ENCODE peak calls at places on chromosomes 3 and 15, in four cellular contexts. One of them, this sample, is unnamed.
A peak's percentile ranks its signal among the peaks of the same experiment; 100 is the strongest.

GRCh38 chr3:13022348-13023250 is 50.6 kb downstream of the IQSEC1 start:
- DNase-seq in cardiac fibroblast: peak; percentile 88
- DNase-seq in AG10803: peak; percentile 75
- DNase-seq in fibroblast of the aortic adventitia: peak; percentile 90
- DNase-seq in this sample: peak; percentile 73

GRCh38 chr15:84829428-84829827 is 12.3 kb downstream of the ALPK3 start:
- DNase-seq in AG10803: no peak
- DNase-seq in fibroblast of the aortic adventitia: no peak
- DNase-seq in cardiac fibroblast: no peak
- DNase-seq in this sample: no peak

GRCh38 chr3:170327040-170327808 is 30.3 kb upstream of the SKIL start:
- DNase-seq in cardiac fibroblast: no peak
- DNase-seq in fibroblast of the aortic adventitia: no peak
- DNase-seq in AG10803: no peak
- DNase-seq in this sample: no peak

GRCh38 chr15:85748176-85748575 is 46.5 kb downstream of the KLHL25 start:
- DNase-seq in fibroblast of the aortic adventitia: no peak
- DNase-seq in cardiac fibroblast: no peak
- DNase-seq in AG10803: no peak
- DNase-seq in this sample: no peak

GRCh38 chr3:171028779-171029232 is 2.3 kb upstream of the SLC2A2 start:
- DNase-seq in fibroblast of the aortic adventitia: peak; percentile 97
- DNase-seq in cardiac fibroblast: peak; percentile 95
- DNase-seq in AG10803: peak; percentile 92
- DNase-seq in this sample: no peak

GRCh38 chr3:154987846-154988245 is 92.3 kb upstream of the MME start:
- DNase-seq in AG10803: no peak
- DNase-seq in cardiac fibroblast: no peak
- DNase-seq in fibroblast of the aortic adventitia: no peak
- DNase-seq in this sample: no peak

GRCh38 chr3:155890671-155891190 is 20.3 kb downstream of the GMPS start:
- DNase-seq in AG10803: peak; percentile 51
- DNase-seq in fibroblast of the aortic adventitia: peak; percentile 60
- DNase-seq in cardiac fibroblast: peak; percentile 65
- DNase-seq in this sample: no peak

GRCh38 chr3:77081240-77081661 is 41.4 kb downstream of the ROBO2 start:
- DNase-seq in AG10803: no peak
- DNase-seq in fibroblast of the aortic adventitia: no peak
- DNase-seq in cardiac fibroblast: peak; percentile 4
- DNase-seq in this sample: no peak

GRCh38 chr3:115927210-115927609 is 303.9 kb downstream of the GAP43 start:
- DNase-seq in AG10803: no peak
- DNase-seq in cardiac fibroblast: no peak
- DNase-seq in fibroblast of the aortic adventitia: no peak
- DNase-seq in this sample: no peak

GRCh38 chr3:150519026-150519425 is 27.3 kb downstream of the SERP1 start:
- DNase-seq in cardiac fibroblast: no peak
- DNase-seq in AG10803: no peak
- DNase-seq in fibroblast of the aortic adventitia: no peak
- DNase-seq in this sample: no peak

GRCh38 chr3:47573190-47574172 is 5.2 kb downstream of the CSPG5 start:
- DNase-seq in fibroblast of the aortic adventitia: no peak
- DNase-seq in AG10803: no peak
- DNase-seq in cardiac fibroblast: no peak
- DNase-seq in this sample: no peak

GRCh38 chr3:134017490-134017889 is 12.2 kb downstream of the SLCO2A1 start:
- DNase-seq in cardiac fibroblast: no peak
- DNase-seq in AG10803: no peak
- DNase-seq in fibroblast of the aortic adventitia: no peak
- DNase-seq in this sample: no peak

GRCh38 chr3:51620543-51620942 is 50.5 kb upstream of the TEX264 start:
- DNase-seq in fibroblast of the aortic adventitia: peak; percentile 67
- DNase-seq in cardiac fibroblast: peak; percentile 30
- DNase-seq in AG10803: peak; percentile 74
- DNase-seq in this sample: no peak

GRCh38 chr3:173000553-173000952 is 140.5 kb downstream of the SPATA16 start:
- DNase-seq in cardiac fibroblast: no peak
- DNase-seq in AG10803: no peak
- DNase-seq in fibroblast of the aortic adventitia: no peak
- DNase-seq in this sample: no peak

GRCh38 chr3:110656394-110656793 is 415.2 kb upstream of the NECTIN3 start:
- DNase-seq in AG10803: no peak
- DNase-seq in cardiac fibroblast: no peak
- DNase-seq in fibroblast of the aortic adventitia: no peak
- DNase-seq in this sample: no peak

GRCh38 chr3:107664614-107665013 is 141.9 kb downstream of the BBX start:
- DNase-seq in cardiac fibroblast: peak; percentile 51
- DNase-seq in AG10803: no peak
- DNase-seq in fibroblast of the aortic adventitia: no peak
- DNase-seq in this sample: no peak
- TF ChIP-seq CTCF in cardiac fibroblast: peak; percentile 15
- TF ChIP-seq CTCF in AG10803: peak; percentile 13
- TF ChIP-seq CTCF in fibroblast of the aortic adventitia: no peak
- TF ChIP-seq CTCF in this sample: no peak

GRCh38 chr3:117191245-117191644 is 481.7 kb downstream of the TUSC7 start:
- DNase-seq in AG10803: no peak
- DNase-seq in fibroblast of the aortic adventitia: no peak
- DNase-seq in cardiac fibroblast: no peak
- DNase-seq in this sample: no peak

GRCh38 chr3:117192888-117193287 is 483.3 kb downstream of the TUSC7 start:
- DNase-seq in AG10803: no peak
- DNase-seq in cardiac fibroblast: no peak
- DNase-seq in fibroblast of the aortic adventitia: no peak
- DNase-seq in this sample: no peak

GRCh38 chr3:117195034-117195433 is 485.5 kb downstream of the TUSC7 start:
- DNase-seq in fibroblast of the aortic adventitia: no peak
- DNase-seq in AG10803: no peak
- DNase-seq in cardiac fibroblast: no peak
- DNase-seq in this sample: no peak

GRCh38 chr3:117193390-117193789 is 483.8 kb downstream of the TUSC7 start:
- DNase-seq in fibroblast of the aortic adventitia: no peak
- DNase-seq in AG10803: no peak
- DNase-seq in cardiac fibroblast: peak; percentile 10
- DNase-seq in this sample: no peak
- TF ChIP-seq CTCF in fibroblast of the aortic adventitia: peak; percentile 25
- TF ChIP-seq CTCF in AG10803: peak; percentile 48
- TF ChIP-seq CTCF in cardiac fibroblast: peak; percentile 28
- TF ChIP-seq CTCF in this sample: peak; percentile 37

GRCh38 chr15:78263907-78264303 is 457 bp upstream of the DNAJA4 start:
- DNase-seq in AG10803: no peak
- DNase-seq in cardiac fibroblast: no peak
- DNase-seq in fibroblast of the aortic adventitia: no peak
- DNase-seq in this sample: no peak

GRCh38 chr15:78263351-78263781 is 996 bp upstream of the DNAJA4 start:
- DNase-seq in AG10803: no peak
- DNase-seq in fibroblast of the aortic adventitia: no peak
- DNase-seq in cardiac fibroblast: no peak
- DNase-seq in this sample: no peak

GRCh38 chr15:78265137-78265460 is 737 bp downstream of the DNAJA4 start:
- DNase-seq in fibroblast of the aortic adventitia: no peak
- DNase-seq in cardiac fibroblast: no peak
- DNase-seq in AG10803: no peak
- DNase-seq in this sample: no peak

GRCh38 chr15:78265752-78266224 is 1.4 kb downstream of the DNAJA4 start:
- DNase-seq in fibroblast of the aortic adventitia: peak; percentile 32
- DNase-seq in AG10803: peak; percentile 13
- DNase-seq in cardiac fibroblast: peak; percentile 57
- DNase-seq in this sample: no peak

DNA sequence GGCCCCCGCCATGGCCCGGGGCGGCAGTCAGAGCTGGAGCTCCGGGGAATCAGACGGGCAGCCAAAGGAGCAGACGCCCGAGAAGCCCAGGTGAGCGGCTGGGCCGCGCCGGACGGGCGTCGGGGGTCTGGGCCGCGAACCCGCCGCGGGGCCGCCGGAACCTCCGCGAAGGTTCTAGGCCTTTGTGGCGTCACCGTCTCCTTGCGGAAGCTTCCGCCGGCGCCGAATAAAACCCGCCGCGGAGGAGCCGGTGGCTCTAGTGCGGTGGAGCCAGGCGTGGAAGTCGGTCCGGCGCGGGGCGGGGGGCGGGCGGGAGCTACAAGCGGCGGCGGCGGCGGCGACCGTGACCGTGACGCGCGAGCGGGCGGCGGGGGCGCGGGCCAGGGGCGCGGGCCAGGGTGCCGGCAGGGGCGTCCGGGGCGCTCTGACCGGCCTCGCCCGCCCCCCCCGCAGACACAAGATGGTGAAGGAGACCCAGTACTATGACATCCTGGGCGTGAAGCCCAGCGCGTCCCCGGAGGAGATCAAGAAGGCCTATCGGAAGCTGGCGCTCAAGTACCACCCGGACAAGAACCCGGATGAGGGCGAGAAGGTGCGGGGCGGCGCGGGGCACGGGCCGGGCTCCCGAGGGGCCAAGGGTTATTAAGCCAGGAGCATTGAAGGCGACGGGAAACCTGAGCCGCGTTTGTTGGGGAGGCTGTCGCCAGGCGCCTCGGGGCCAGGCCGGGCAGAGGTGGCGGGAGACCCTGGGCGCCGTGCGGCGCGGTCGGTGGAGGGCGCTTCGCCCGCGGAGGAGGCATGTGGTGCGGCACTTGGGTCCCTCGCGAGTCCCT is at the start of gene DNAJA4:
- DNase-seq in fibroblast of the aortic adventitia: no peak
- DNase-seq in cardiac fibroblast: peak; percentile 32
- DNase-seq in AG10803: peak; percentile 32
- DNase-seq in this sample: no peak
- TF ChIP-seq CTCF in fibroblast of the aortic adventitia: no peak
- TF ChIP-seq CTCF in cardiac fibroblast: no peak
- TF ChIP-seq CTCF in AG10803: peak; percentile 5
- TF ChIP-seq CTCF in this sample: no peak

GRCh38 chr15:45169608-45170480 is 17.9 kb downstream of the SHF start:
- DNase-seq in cardiac fibroblast: no peak
- DNase-seq in fibroblast of the aortic adventitia: no peak
- DNase-seq in AG10803: no peak
- DNase-seq in this sample: no peak

GRCh38 chr15:45167631-45168205 is 20.0 kb downstream of the SHF start:
- DNase-seq in fibroblast of the aortic adventitia: no peak
- DNase-seq in cardiac fibroblast: no peak
- DNase-seq in AG10803: no peak
- DNase-seq in this sample: no peak

GRCh38 chr15:45168751-45169551 is 18.8 kb downstream of the SHF start:
- DNase-seq in cardiac fibroblast: no peak
- DNase-seq in AG10803: no peak
- DNase-seq in fibroblast of the aortic adventitia: no peak
- DNase-seq in this sample: no peak

GRCh38 chr15:45166792-45167630 is 20.8 kb downstream of the SHF start:
- DNase-seq in AG10803: peak; percentile 85
- DNase-seq in fibroblast of the aortic adventitia: peak; percentile 80
- DNase-seq in cardiac fibroblast: peak; percentile 83
- DNase-seq in this sample: peak; percentile 85

DNA sequence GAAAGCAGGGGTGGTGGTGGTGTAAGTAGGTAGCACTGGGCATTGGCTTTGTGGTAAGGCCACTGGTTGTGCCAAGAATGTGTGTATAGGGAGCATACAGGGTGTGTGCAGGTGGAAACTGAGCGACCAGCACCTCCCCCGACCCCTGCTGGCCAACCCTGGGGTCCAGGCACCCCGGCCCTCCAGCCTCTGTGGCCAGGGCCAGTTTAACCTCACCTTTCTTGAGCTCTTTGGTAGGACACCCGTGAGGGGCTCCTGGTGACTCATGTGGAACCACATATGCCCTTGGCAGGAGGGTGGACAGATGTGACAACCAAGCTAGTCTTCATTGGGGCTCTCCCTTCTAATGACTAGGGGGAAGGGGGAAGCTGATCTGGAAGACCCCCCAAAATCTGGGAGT is 19.5 kb downstream of the SHF start:
- DNase-seq in fibroblast of the aortic adventitia: no peak
- DNase-seq in AG10803: no peak
- DNase-seq in cardiac fibroblast: no peak
- DNase-seq in this sample: no peak
- TF ChIP-seq CTCF in fibroblast of the aortic adventitia: no peak
- TF ChIP-seq CTCF in AG10803: no peak
- TF ChIP-seq CTCF in cardiac fibroblast: no peak
- TF ChIP-seq CTCF in this sample: no peak